ENCODE peak calls at places on chromosomes 11 and 22, in five cellular contexts. J is stomach, P is LoVo, Q is fibroblast of the conjunctiva, U is MM.1S. S is an unnamed sample.
A peak's percentile ranks its signal among the peaks of the same experiment; 100 is the strongest.

GRCh38 chr11:120562806-120563425 is 51.4 kb downstream of the GRIK4 start:
- DNase-seq in Q (no peak), P (no peak), U (no peak), J (no peak), S (no peak)

GRCh38 chr11:66912963-66913362 is 45.2 kb downstream of the PC start:
- DNase-seq in U (no peak), J (no peak), P (no peak), Q (no peak), S (no peak)

GRCh38 chr11:70440206-70440605 is 41.9 kb downstream of the CTTN start:
- DNase-seq in Q (no peak), P (peak; percentile 5), J (no peak), U (no peak), S (no peak)

GRCh38 chr22:45069925-45070324 is 60.1 kb upstream of the PHF21B start:
- DNase-seq in P (peak; percentile 37), Q (no peak), U (no peak), J (no peak), S (peak; percentile 32)

GRCh38 chr22:49487950-49488349 is 339.7 kb downstream of the BRD1 start:
- DNase-seq in J (no peak), U (no peak), Q (no peak), P (peak; percentile 47), S (peak; percentile 45)

GRCh38 chr11:35116762-35117588 is 22.0 kb upstream of the CD44 start:
- DNase-seq in U (no peak), Q (peak; percentile 79), P (no peak), J (no peak), S (no peak)

GRCh38 chr22:25898707-25899365 is 156.8 kb downstream of the MYO18B start:
- DNase-seq in Q (no peak), P (no peak), J (no peak), U (no peak), S (peak; percentile 14)

GRCh38 chr11:133818302-133818701 is 27.0 kb downstream of the SPATA19 start:
- DNase-seq in J (no peak), P (no peak), Q (no peak), U (no peak), S (no peak)

GRCh38 chr11:123438191-123438627 is 8.1 kb downstream of the GRAMD1B start:
- DNase-seq in P (no peak), J (no peak), Q (no peak), U (no peak), S (no peak)

GRCh38 chr22:31609716-31610115 is 52.3 kb downstream of the PISD start:
- DNase-seq in U (no peak), J (no peak), Q (no peak), P (no peak), S (no peak)

GRCh38 chr11:33658195-33658900 is 42.3 kb downstream of the C11orf91 start:
- DNase-seq in Q (no peak), U (no peak), P (no peak), J (no peak), S (no peak)

GRCh38 chr11:111320728-111321568 is 22.6 kb downstream of the POU2AF3 start:
- DNase-seq in U (no peak), Q (no peak), P (no peak), J (peak; percentile 55), S (peak; percentile 28)

GRCh38 chr11:3159296-3160190 is 5.6 kb downstream of the OSBPL5 start:
- DNase-seq in J (peak; percentile 65), U (no peak), P (no peak), Q (no peak), S (no peak)

GRCh38 chr11:33257897-33258630 is 883 bp downstream of the HIPK3 start:
- DNase-seq in P (peak; percentile 63), J (peak; percentile 81), Q (peak; percentile 89), U (peak; percentile 73), S (peak; percentile 87)

GRCh38 chr11:119422505-119423416 is at the start of gene THY1:
- DNase-seq in U (no peak), J (no peak), P (no peak), Q (no peak), S (no peak)

GRCh38 chr11:102385053-102385976 is 38.3 kb downstream of the BIRC2 start:
- DNase-seq in Q (no peak), P (no peak), J (no peak), U (no peak), S (no peak)

GRCh38 chr22:49365191-49365837 is 462.4 kb downstream of the BRD1 start:
- DNase-seq in U (no peak), J (no peak), P (no peak), Q (no peak), S (no peak)

GRCh38 chr22:32644252-32645100 is 157.0 kb upstream of the TIMP3 start:
- DNase-seq in Q (no peak), J (peak; percentile 40), P (no peak), U (no peak), S (peak; percentile 58)

GRCh38 chr11:45927684-45928413 is 5.4 kb downstream of the LARGE2 start:
- DNase-seq in J (no peak), P (no peak), Q (no peak), U (no peak), S (no peak)

GRCh38 chr22:46684706-46685105 is 53.3 kb downstream of the CERK start:
- DNase-seq in P (no peak), Q (no peak), U (no peak), J (peak; percentile 32), S (no peak)

GRCh38 chr11:1846453-1846932 is 6.4 kb upstream of the LSP1 start:
- DNase-seq in U (no peak), Q (no peak), P (no peak), J (no peak), S (no peak)

GRCh38 chr11:69970785-69971535 is 107.2 kb upstream of the ANO1 start:
- DNase-seq in P (no peak), U (no peak), J (no peak), Q (no peak), S (no peak)

GRCh38 chr22:46360891-46361290 is 25.4 kb downstream of the TRMU start:
- DNase-seq in P (no peak), Q (no peak), J (no peak), U (no peak), S (no peak)

GRCh38 chr11:75896843-75897419 is 81.9 kb downstream of the UVRAG start:
- DNase-seq in J (no peak), P (peak; percentile 65), U (peak; percentile 66), Q (peak; percentile 35), S (peak; percentile 50)

GRCh38 chr11:131894615-131895544 is 524.5 kb downstream of the NTM start:
- DNase-seq in Q (no peak), J (no peak), U (no peak), P (no peak), S (no peak)